ENCODE peak calls at places on chromosomes 5 and 9, in nine cellular contexts. U is stimulated activated CD8-positive, alpha-beta memory T cell treated with anti-CD3 and anti-CD28 coated beads, Interleukin-15, amount 100 ng/mL, for 24 hours; A is activated naive CD8-positive, alpha-beta T cell treated with anti-CD3 and anti-CD28 coated beads, Interleukin-2, amount 50 U/mL, for 24 hours; W is frontal cortex; X is H1; O is cardiac muscle cell; J is putamen; H is hypothalamus; E is colonic mucosa. R is an unnamed sample.
A peak's percentile ranks its signal among the peaks of the same experiment; 100 is the strongest.

GRCh38 chr5:149228610-149229297 is 42.9 kb upstream of the AFAP1L1 start:
- DNase-seq in U (no peak), A (no peak), W (peak; percentile 36), X (no peak), O (peak; percentile 91), J (peak; percentile 52), H (no peak), E (peak; percentile 31), R (no peak)

GRCh38 chr5:55140908-55141665 is 18.9 kb upstream of the GPX8 start:
- DNase-seq in U (no peak), A (peak; percentile 20), W (no peak), X (no peak), O (no peak), J (no peak), H (no peak), E (no peak), R (no peak)

GRCh38 chr9:124660341-124660801 is 110.7 kb downstream of the NR6A1 start:
- DNase-seq in U (no peak), A (peak; percentile 8), W (peak; percentile 3), X (no peak), O (peak; percentile 71), J (peak; percentile 74), H (peak; percentile 45), E (peak; percentile 38), R (peak; percentile 28)

GRCh38 chr5:157502143-157502647 is 42.2 kb downstream of the NIPAL4 start:
- DNase-seq in U (no peak), A (no peak), W (no peak), X (no peak), O (no peak), J (peak; percentile 11), H (no peak), E (no peak), R (no peak)

GRCh38 chr5:72511371-72512178 is 4.4 kb upstream of the ZNF366 start:
- DNase-seq in U (no peak), A (no peak), W (no peak), X (no peak), O (no peak), J (no peak), H (no peak), E (peak; percentile 46), R (no peak)

GRCh38 chr5:178330791-178331404 is 98.3 kb upstream of the PHYKPL start:
- DNase-seq in U (no peak), A (no peak), W (no peak), X (no peak), O (no peak), J (no peak), H (peak; percentile 27), E (no peak), R (no peak)

GRCh38 chr5:142422426-142422825 is 97.6 kb upstream of the SPRY4 start:
- DNase-seq in U (no peak), A (no peak), W (no peak), X (no peak), O (peak; percentile 43), J (no peak), H (no peak), E (no peak), R (no peak)

GRCh38 chr9:98714833-98715232 is 6.1 kb upstream of the GABBR2 start:
- DNase-seq in U (no peak), A (no peak), W (no peak), X (no peak), O (no peak), J (no peak), H (no peak), E (no peak), R (no peak)

GRCh38 chr9:124290053-124290581 is 32.4 kb downstream of the NEK6 start:
- DNase-seq in U (no peak), A (peak; percentile 18), W (no peak), X (no peak), O (no peak), J (no peak), H (no peak), E (no peak), R (no peak)

GRCh38 chr5:178201221-178201926 is 3.0 kb upstream of the HNRNPAB start:
- DNase-seq in U (no peak), A (no peak), W (no peak), X (no peak), O (peak; percentile 35), J (no peak), H (no peak), E (no peak), R (no peak)

GRCh38 chr5:176396330-176396729 is 7.8 kb downstream of the HIGD2A start:
- DNase-seq in U (no peak), A (no peak), W (no peak), X (no peak), O (no peak), J (no peak), H (no peak), E (no peak), R (no peak)

GRCh38 chr5:92912280-92912679 is 668.7 kb downstream of the NR2F1-AS1 start:
- DNase-seq in U (no peak), A (no peak), W (no peak), X (no peak), O (no peak), J (no peak), H (no peak), E (no peak), R (no peak)

GRCh38 chr5:171308453-171309275 is at the start of gene TLX3:
- DNase-seq in U (no peak), A (no peak), W (peak; percentile 50), X (peak; percentile 73), O (peak; percentile 22), J (no peak), H (no peak), E (no peak), R (no peak)

GRCh38 chr5:150559701-150560100 is 51.8 kb downstream of the NDST1 start:
- DNase-seq in U (no peak), A (no peak), W (no peak), X (no peak), O (no peak), J (no peak), H (no peak), E (no peak), R (no peak)

GRCh38 chr9:126413470-126414051 is 86.9 kb downstream of the MVB12B start:
- DNase-seq in U (no peak), A (no peak), W (no peak), X (no peak), O (no peak), J (no peak), H (no peak), E (no peak), R (no peak)

GRCh38 chr9:116320180-116320799 is 166.7 kb downstream of the PAPPA start:
- DNase-seq in U (no peak), A (no peak), W (no peak), X (no peak), O (peak; percentile 29), J (no peak), H (no peak), E (no peak), R (no peak)

GRCh38 chr9:11417782-11418181 is 805.0 kb upstream of the PTPRD start:
- DNase-seq in U (no peak), A (no peak), W (no peak), X (no peak), O (no peak), J (no peak), H (no peak), E (no peak), R (no peak)

R was measured in CD4-positive, CD25-positive, alpha-beta regulatory T cell.